ENCODE peak calls at places on chromosome 15, in seven cellular contexts. One of them, this sample, is unnamed.
A peak's percentile ranks its signal among the peaks of the same experiment; 100 is the strongest.

GRCh38 chr15:26864664-26865191 is 2.1 kb upstream of the GABRA5 start:
- DNase-seq in HTR-8/SVneo: no peak
- DNase-seq in NCI-H1105 treated with DMSO at 0.1 percent for 48 hours: peak; percentile 53
- DNase-seq in epithelial cell of esophagus: peak; percentile 57
- DNase-seq in left lobe of liver: no peak
- DNase-seq in hepatic stellate cell: peak; percentile 58
- DNase-seq in Ammon's horn: peak; percentile 77
- DNase-seq in this sample: no peak

GRCh38 chr15:60374628-60375081 is 23.1 kb downstream of the ANXA2 start:
- DNase-seq in NCI-H1105 treated with DMSO at 0.1 percent for 48 hours: peak; percentile 86
- DNase-seq in epithelial cell of esophagus: peak; percentile 97
- DNase-seq in hepatic stellate cell: peak; percentile 55
- DNase-seq in Ammon's horn: no peak
- DNase-seq in left lobe of liver: no peak
- DNase-seq in HTR-8/SVneo: peak; percentile 66
- DNase-seq in this sample: peak; percentile 83

GRCh38 chr15:41474941-41475340 is 18.7 kb upstream of the ITPKA start:
- DNase-seq in NCI-H1105 treated with DMSO at 0.1 percent for 48 hours: no peak
- DNase-seq in left lobe of liver: no peak
- DNase-seq in HTR-8/SVneo: no peak
- DNase-seq in Ammon's horn: no peak
- DNase-seq in hepatic stellate cell: no peak
- DNase-seq in epithelial cell of esophagus: no peak
- DNase-seq in this sample: peak; percentile 28

GRCh38 chr15:99425666-99426301 is 140.0 kb upstream of the MEF2A start:
- DNase-seq in Ammon's horn: no peak
- DNase-seq in left lobe of liver: no peak
- DNase-seq in HTR-8/SVneo: no peak
- DNase-seq in NCI-H1105 treated with DMSO at 0.1 percent for 48 hours: no peak
- DNase-seq in hepatic stellate cell: no peak
- DNase-seq in epithelial cell of esophagus: peak; percentile 55
- DNase-seq in this sample: no peak

GRCh38 chr15:40776537-40777141 is 6.9 kb downstream of the C15orf62 start:
- DNase-seq in NCI-H1105 treated with DMSO at 0.1 percent for 48 hours: no peak
- DNase-seq in hepatic stellate cell: no peak
- DNase-seq in HTR-8/SVneo: no peak
- DNase-seq in epithelial cell of esophagus: peak; percentile 93
- DNase-seq in Ammon's horn: no peak
- DNase-seq in left lobe of liver: peak; percentile 89
- DNase-seq in this sample: peak; percentile 86

GRCh38 chr15:77032647-77033416 is 37.9 kb downstream of the PSTPIP1 start:
- DNase-seq in NCI-H1105 treated with DMSO at 0.1 percent for 48 hours: no peak
- DNase-seq in hepatic stellate cell: no peak
- DNase-seq in HTR-8/SVneo: no peak
- DNase-seq in left lobe of liver: no peak
- DNase-seq in epithelial cell of esophagus: no peak
- DNase-seq in Ammon's horn: no peak
- DNase-seq in this sample: peak; percentile 8

GRCh38 chr15:100733786-100734185 is 131.4 kb downstream of the ASB7 start:
- DNase-seq in Ammon's horn: no peak
- DNase-seq in epithelial cell of esophagus: peak; percentile 72
- DNase-seq in hepatic stellate cell: no peak
- DNase-seq in HTR-8/SVneo: no peak
- DNase-seq in NCI-H1105 treated with DMSO at 0.1 percent for 48 hours: no peak
- DNase-seq in left lobe of liver: no peak
- DNase-seq in this sample: no peak

GRCh38 chr15:28974142-28974541 is 88.4 kb downstream of the APBA2 start:
- DNase-seq in NCI-H1105 treated with DMSO at 0.1 percent for 48 hours: no peak
- DNase-seq in hepatic stellate cell: no peak
- DNase-seq in left lobe of liver: no peak
- DNase-seq in HTR-8/SVneo: no peak
- DNase-seq in Ammon's horn: no peak
- DNase-seq in epithelial cell of esophagus: no peak
- DNase-seq in this sample: peak; percentile 22

GRCh38 chr15:52100807-52101206 is 11.8 kb downstream of the BCL2L10 start:
- DNase-seq in NCI-H1105 treated with DMSO at 0.1 percent for 48 hours: no peak
- DNase-seq in left lobe of liver: peak; percentile 53
- DNase-seq in epithelial cell of esophagus: peak; percentile 89
- DNase-seq in Ammon's horn: peak; percentile 42
- DNase-seq in HTR-8/SVneo: no peak
- DNase-seq in hepatic stellate cell: peak; percentile 72
- DNase-seq in this sample: no peak

GRCh38 chr15:26771917-26772587 is 814 bp downstream of the GABRB3 start:
- DNase-seq in HTR-8/SVneo: no peak
- DNase-seq in left lobe of liver: no peak
- DNase-seq in NCI-H1105 treated with DMSO at 0.1 percent for 48 hours: peak; percentile 33
- DNase-seq in epithelial cell of esophagus: no peak
- DNase-seq in Ammon's horn: peak; percentile 45
- DNase-seq in hepatic stellate cell: no peak
- DNase-seq in this sample: no peak

GRCh38 chr15:57323806-57324589 is 52.3 kb upstream of the CGNL1 start:
- DNase-seq in NCI-H1105 treated with DMSO at 0.1 percent for 48 hours: no peak
- DNase-seq in HTR-8/SVneo: peak; percentile 88
- DNase-seq in epithelial cell of esophagus: peak; percentile 89
- DNase-seq in Ammon's horn: no peak
- DNase-seq in left lobe of liver: no peak
- DNase-seq in hepatic stellate cell: peak; percentile 32
- DNase-seq in this sample: no peak

GRCh38 chr15:92140802-92141201 is 252.9 kb upstream of the ST8SIA2 start:
- DNase-seq in epithelial cell of esophagus: peak; percentile 88
- DNase-seq in left lobe of liver: no peak
- DNase-seq in Ammon's horn: no peak
- DNase-seq in NCI-H1105 treated with DMSO at 0.1 percent for 48 hours: no peak
- DNase-seq in HTR-8/SVneo: no peak
- DNase-seq in hepatic stellate cell: no peak
- DNase-seq in this sample: no peak

GRCh38 chr15:72585659-72586058 is 68.8 kb upstream of the GOLGA6B start:
- DNase-seq in HTR-8/SVneo: no peak
- DNase-seq in left lobe of liver: no peak
- DNase-seq in Ammon's horn: peak; percentile 32
- DNase-seq in NCI-H1105 treated with DMSO at 0.1 percent for 48 hours: no peak
- DNase-seq in epithelial cell of esophagus: peak; percentile 12
- DNase-seq in hepatic stellate cell: no peak
- DNase-seq in this sample: no peak

GRCh38 chr15:89111352-89111751 is 23.1 kb downstream of the ABHD2 start:
- DNase-seq in epithelial cell of esophagus: no peak
- DNase-seq in HTR-8/SVneo: no peak
- DNase-seq in hepatic stellate cell: no peak
- DNase-seq in left lobe of liver: no peak
- DNase-seq in Ammon's horn: no peak
- DNase-seq in NCI-H1105 treated with DMSO at 0.1 percent for 48 hours: no peak
- DNase-seq in this sample: no peak

GRCh38 chr15:90598053-90598577 is 68.4 kb downstream of the CRTC3 start:
- DNase-seq in Ammon's horn: peak; percentile 61
- DNase-seq in left lobe of liver: peak; percentile 86
- DNase-seq in HTR-8/SVneo: no peak
- DNase-seq in NCI-H1105 treated with DMSO at 0.1 percent for 48 hours: no peak
- DNase-seq in hepatic stellate cell: no peak
- DNase-seq in epithelial cell of esophagus: no peak
- DNase-seq in this sample: no peak

GRCh38 chr15:31372635-31373091 is 46.0 kb downstream of the KLF13 start:
- DNase-seq in epithelial cell of esophagus: peak; percentile 83
- DNase-seq in left lobe of liver: peak; percentile 81
- DNase-seq in HTR-8/SVneo: peak; percentile 47
- DNase-seq in NCI-H1105 treated with DMSO at 0.1 percent for 48 hours: peak; percentile 13
- DNase-seq in Ammon's horn: peak; percentile 75
- DNase-seq in hepatic stellate cell: peak; percentile 67
- DNase-seq in this sample: no peak

GRCh38 chr15:63186065-63186464 is 3.3 kb upstream of the RAB8B start:
- DNase-seq in epithelial cell of esophagus: peak; percentile 96
- DNase-seq in left lobe of liver: no peak
- DNase-seq in hepatic stellate cell: peak; percentile 57
- DNase-seq in HTR-8/SVneo: peak; percentile 48
- DNase-seq in Ammon's horn: no peak
- DNase-seq in NCI-H1105 treated with DMSO at 0.1 percent for 48 hours: no peak
- DNase-seq in this sample: no peak

GRCh38 chr15:83287541-83288027 is 3.1 kb upstream of the BNC1 start:
- DNase-seq in left lobe of liver: no peak
- DNase-seq in Ammon's horn: no peak
- DNase-seq in HTR-8/SVneo: peak; percentile 61
- DNase-seq in NCI-H1105 treated with DMSO at 0.1 percent for 48 hours: no peak
- DNase-seq in hepatic stellate cell: peak; percentile 68
- DNase-seq in epithelial cell of esophagus: peak; percentile 80
- DNase-seq in this sample: no peak

GRCh38 chr15:39213385-39213840 is 367.5 kb upstream of the THBS1 start:
- DNase-seq in NCI-H1105 treated with DMSO at 0.1 percent for 48 hours: no peak
- DNase-seq in Ammon's horn: peak; percentile 17
- DNase-seq in hepatic stellate cell: peak; percentile 56
- DNase-seq in HTR-8/SVneo: peak; percentile 62
- DNase-seq in epithelial cell of esophagus: peak; percentile 94
- DNase-seq in left lobe of liver: no peak
- DNase-seq in this sample: peak; percentile 73

GRCh38 chr15:90036806-90037509 is 35.8 kb downstream of the ZNF710 start:
- DNase-seq in NCI-H1105 treated with DMSO at 0.1 percent for 48 hours: no peak
- DNase-seq in HTR-8/SVneo: no peak
- DNase-seq in epithelial cell of esophagus: no peak
- DNase-seq in Ammon's horn: no peak
- DNase-seq in hepatic stellate cell: peak; percentile 40
- DNase-seq in left lobe of liver: no peak
- DNase-seq in this sample: no peak

GRCh38 chr15:98648654-98649537 is 557 bp downstream of the IGF1R start:
- DNase-seq in HTR-8/SVneo: no peak
- DNase-seq in epithelial cell of esophagus: peak; percentile 58
- DNase-seq in Ammon's horn: peak; percentile 51
- DNase-seq in hepatic stellate cell: peak; percentile 42
- DNase-seq in NCI-H1105 treated with DMSO at 0.1 percent for 48 hours: no peak
- DNase-seq in left lobe of liver: no peak
- DNase-seq in this sample: no peak

GRCh38 chr15:101296418-101297405 is 1.7 kb upstream of the SNRPA1 start:
- DNase-seq in hepatic stellate cell: no peak
- DNase-seq in epithelial cell of esophagus: peak; percentile 86
- DNase-seq in NCI-H1105 treated with DMSO at 0.1 percent for 48 hours: no peak
- DNase-seq in left lobe of liver: no peak
- DNase-seq in Ammon's horn: no peak
- DNase-seq in HTR-8/SVneo: no peak
- DNase-seq in this sample: no peak

GRCh38 chr15:57500979-57501576 is 90.6 kb upstream of the MYZAP start:
- DNase-seq in hepatic stellate cell: no peak
- DNase-seq in NCI-H1105 treated with DMSO at 0.1 percent for 48 hours: no peak
- DNase-seq in HTR-8/SVneo: no peak
- DNase-seq in epithelial cell of esophagus: peak; percentile 51
- DNase-seq in Ammon's horn: no peak
- DNase-seq in left lobe of liver: no peak
- DNase-seq in this sample: no peak

GRCh38 chr15:49521802-49522201 is 98.8 kb downstream of the FGF7 start:
- DNase-seq in NCI-H1105 treated with DMSO at 0.1 percent for 48 hours: no peak
- DNase-seq in Ammon's horn: no peak
- DNase-seq in left lobe of liver: no peak
- DNase-seq in HTR-8/SVneo: no peak
- DNase-seq in epithelial cell of esophagus: peak; percentile 29
- DNase-seq in hepatic stellate cell: no peak
- DNase-seq in this sample: no peak

GRCh38 chr15:53665930-53666329 is 93.5 kb downstream of the WDR72 start:
- DNase-seq in HTR-8/SVneo: no peak
- DNase-seq in NCI-H1105 treated with DMSO at 0.1 percent for 48 hours: no peak
- DNase-seq in hepatic stellate cell: no peak
- DNase-seq in Ammon's horn: peak; percentile 13
- DNase-seq in left lobe of liver: no peak
- DNase-seq in epithelial cell of esophagus: no peak
- DNase-seq in this sample: no peak

GRCh38 chr15:95290376-95290973 is 1040.0 kb upstream of the NR2F2 start:
- DNase-seq in left lobe of liver: no peak
- DNase-seq in HTR-8/SVneo: no peak
- DNase-seq in NCI-H1105 treated with DMSO at 0.1 percent for 48 hours: no peak
- DNase-seq in Ammon's horn: no peak
- DNase-seq in hepatic stellate cell: no peak
- DNase-seq in epithelial cell of esophagus: no peak
- DNase-seq in this sample: no peak